ENCODE peak calls at places on chromosomes 12 and 14, in five cellular contexts. G, X, J, H and F are unnamed samples. For H3K4me1, the result is how much of the 10 kb centered on the place peaks cover.

GRCh38 chr12:91180577-91180976 is 2.0 kb downstream of the DCN start:
- DNase-seq in H (peak), X (no peak), G (no peak), J (no peak), F (no peak)

GRCh38 chr12:57229041-57229633 is 374 bp upstream of the SHMT2 start:
- DNase-seq in G (no peak), J (no peak), H (no peak), X (no peak), F (no peak)

GRCh38 chr12:62205348-62205747 is 54.9 kb upstream of the USP15 start:
- DNase-seq in G (no peak), H (no peak), X (no peak), J (no peak), F (no peak)

GRCh38 chr12:122830517-122831214 is 4.6 kb upstream of the HIP1R start:
- DNase-seq in H (peak), X (no peak), J (no peak), G (peak), F (no peak)

GRCh38 chr12:132489078-132489601 is 811 bp upstream of the FBRSL1 start:
- DNase-seq in J (peak), G (no peak), X (peak), H (no peak), F (peak)

GRCh38 chr12:92094751-92095161 is 50.9 kb downstream of the BTG1 start:
- DNase-seq in H (peak), G (no peak), X (no peak), J (no peak), F (no peak)

GRCh38 chr12:4959381-4959780 is 49.7 kb downstream of the KCNA1 start:
- DNase-seq in H (no peak), J (no peak), X (no peak), G (no peak), F (no peak)

GRCh38 chr12:7093892-7094291 is 1.6 kb upstream of the C1R start:
- DNase-seq in G (no peak), J (no peak), H (no peak), X (no peak), F (no peak)

GRCh38 chr12:49616533-49617219 is 6.7 kb upstream of the PRPF40B start:
- DNase-seq in H (no peak), G (no peak), X (no peak), J (no peak), F (no peak)

GRCh38 chr12:13606290-13606689 is 375.1 kb downstream of the GRIN2B start:
- DNase-seq in G (no peak), J (no peak), H (no peak), X (no peak), F (no peak)

DNA sequence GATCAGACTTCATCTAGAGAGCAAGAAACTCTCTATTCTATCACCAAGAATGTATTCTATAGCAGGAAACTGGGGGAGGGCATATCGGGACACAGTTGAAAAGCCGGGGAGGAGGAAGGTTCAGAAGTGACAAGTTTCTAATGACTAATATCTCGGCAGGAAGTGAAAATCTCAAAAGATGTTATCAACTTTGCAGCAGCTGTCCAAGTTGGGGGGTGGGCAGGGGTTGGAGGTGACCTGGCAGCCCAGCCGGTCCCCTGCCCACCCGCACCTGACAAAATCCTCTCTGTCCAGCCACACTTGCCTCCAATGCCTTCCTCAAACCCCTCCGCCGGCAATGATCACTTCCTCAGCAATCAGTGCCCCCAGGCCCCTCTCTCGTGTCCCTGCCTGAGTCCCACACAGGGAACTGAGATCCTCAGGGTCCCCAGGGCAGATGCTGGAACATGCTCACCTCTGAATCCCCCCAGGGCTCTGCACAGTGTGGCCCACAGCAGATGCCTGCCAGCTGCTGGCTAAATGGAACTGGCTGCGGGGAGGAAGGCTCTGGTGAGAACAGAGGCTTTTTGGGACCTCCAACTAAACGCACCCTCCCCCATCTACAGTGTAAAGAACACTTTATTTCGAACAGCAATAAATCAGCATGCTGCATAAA is 43.9 kb downstream of the CCDC88C start:
- DNase-seq in X (peak), G (no peak), H (no peak), J (no peak), F (no peak)
- H3K4me1 ChIP-seq in X (half or more), G (under half), H (under half), J (under half), F (half or more)

DNA sequence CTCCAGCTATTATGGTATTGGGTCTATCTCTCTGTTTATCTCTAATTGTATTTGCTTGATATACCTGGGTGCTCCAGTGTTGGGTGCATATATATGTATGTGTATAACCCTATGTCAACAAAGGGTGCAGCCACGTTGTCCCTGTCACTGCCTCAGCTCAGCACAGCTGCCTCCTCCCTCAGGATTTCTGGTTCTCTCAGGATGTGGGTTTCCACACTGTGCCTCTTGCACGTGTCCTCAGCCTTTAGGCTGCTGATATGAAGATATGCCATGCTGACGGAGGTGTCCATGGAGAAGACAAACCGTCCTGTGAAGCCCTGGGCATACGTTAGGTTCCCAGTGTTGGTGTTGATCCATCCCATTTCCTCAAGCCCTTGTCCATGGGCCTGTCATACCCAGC is 791.2 kb downstream of the TMEM121 start:
- DNase-seq in J (no peak), G (no peak), X (no peak), H (no peak), F (no peak)
- H3K27ac ChIP-seq in J (no peak), G (no peak), X (no peak), H (no peak), F (no peak)

GRCh38 chr14:91599966-91600365 is 89.9 kb upstream of the PPP4R3A start:
- DNase-seq in X (no peak), G (no peak), J (no peak), H (no peak), F (no peak)
- H3K4me1 ChIP-seq in X (under half), G (under half), J (under half), H (under half), F (under half)

DNA sequence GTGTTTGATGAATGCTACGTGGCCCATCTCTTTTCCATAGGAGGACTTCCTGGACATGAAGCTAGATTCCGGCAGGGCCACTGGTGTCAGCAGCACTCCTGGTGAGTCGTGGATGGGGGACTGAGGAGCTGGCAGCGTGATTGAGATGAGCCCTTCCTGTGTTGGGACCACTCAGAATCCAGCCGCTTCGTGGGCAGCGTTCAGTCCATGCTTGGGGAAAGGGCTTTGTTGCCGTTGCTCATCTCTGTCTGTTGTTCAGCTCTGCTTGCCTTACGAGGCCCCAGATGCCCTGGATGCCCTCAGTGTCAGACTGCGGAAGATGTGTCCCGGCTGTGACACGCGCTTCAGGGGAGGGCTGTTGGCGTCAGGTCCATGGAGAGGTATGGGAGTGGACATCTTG is 127.1 kb upstream of the RTL1 start:
- DNase-seq in J (no peak), G (no peak), X (peak), H (no peak), F (peak)
- H3K27ac ChIP-seq in J (no peak), G (no peak), X (no peak), H (no peak), F (no peak)

DNA sequence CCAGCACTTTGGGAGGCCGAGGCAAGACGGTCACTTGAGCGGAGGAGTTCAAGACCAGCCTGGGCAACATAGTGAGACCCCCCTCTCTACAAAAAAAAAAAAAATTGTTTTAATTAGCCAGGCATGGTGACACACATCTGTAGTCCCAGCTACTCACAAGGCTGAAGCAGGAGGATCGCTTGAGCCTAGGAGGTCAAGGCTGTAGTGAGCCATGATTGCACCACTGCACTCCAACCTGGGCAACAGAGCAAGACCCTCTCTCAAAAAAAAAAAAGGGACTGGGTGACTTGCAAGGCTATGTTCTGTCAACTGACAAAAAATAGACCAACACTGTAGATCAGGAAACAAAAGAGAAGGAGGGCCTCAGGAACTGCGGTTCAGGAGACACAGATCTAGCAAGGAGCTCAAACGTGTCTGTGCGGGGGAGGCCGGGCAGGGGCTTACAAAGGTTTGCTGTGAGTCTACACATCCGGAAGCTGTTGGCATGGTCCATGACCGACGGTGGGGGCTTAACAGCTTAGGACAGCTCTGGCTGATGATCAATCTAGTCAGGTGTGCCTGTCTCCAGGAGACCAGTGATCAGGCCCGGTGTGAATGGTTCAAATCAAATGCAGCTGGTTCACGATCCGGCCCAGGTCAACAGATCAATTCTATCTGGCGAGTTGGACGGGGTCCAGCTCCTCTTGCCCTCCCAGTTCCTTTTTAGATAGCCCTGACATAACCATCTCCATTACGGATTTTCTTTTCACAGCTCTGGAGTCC is 31.7 kb upstream of the INF2 start:
- DNase-seq in H (no peak), J (no peak), G (no peak), X (no peak), F (no peak)
- H3K4me1 ChIP-seq in H (under half), J (under half), G (under half), X (under half), F (under half)

GRCh38 chr12:38689704-38690103 is 215.7 kb downstream of the CPNE8 start:
- DNase-seq in H (peak), X (no peak), J (no peak), G (no peak), F (no peak)

GRCh38 chr12:38691164-38691563 is 214.2 kb downstream of the CPNE8 start:
- DNase-seq in H (peak), J (no peak), G (no peak), X (no peak), F (no peak)

GRCh38 chr12:38697290-38697689 is 208.1 kb downstream of the CPNE8 start:
- DNase-seq in J (no peak), H (no peak), G (no peak), X (no peak), F (no peak)

GRCh38 chr12:38695057-38695456 is 210.3 kb downstream of the CPNE8 start:
- DNase-seq in J (no peak), H (no peak), X (no peak), G (no peak), F (no peak)
- H3K27ac ChIP-seq in J (no peak), H (no peak), X (no peak), G (no peak), F (no peak)

DNA sequence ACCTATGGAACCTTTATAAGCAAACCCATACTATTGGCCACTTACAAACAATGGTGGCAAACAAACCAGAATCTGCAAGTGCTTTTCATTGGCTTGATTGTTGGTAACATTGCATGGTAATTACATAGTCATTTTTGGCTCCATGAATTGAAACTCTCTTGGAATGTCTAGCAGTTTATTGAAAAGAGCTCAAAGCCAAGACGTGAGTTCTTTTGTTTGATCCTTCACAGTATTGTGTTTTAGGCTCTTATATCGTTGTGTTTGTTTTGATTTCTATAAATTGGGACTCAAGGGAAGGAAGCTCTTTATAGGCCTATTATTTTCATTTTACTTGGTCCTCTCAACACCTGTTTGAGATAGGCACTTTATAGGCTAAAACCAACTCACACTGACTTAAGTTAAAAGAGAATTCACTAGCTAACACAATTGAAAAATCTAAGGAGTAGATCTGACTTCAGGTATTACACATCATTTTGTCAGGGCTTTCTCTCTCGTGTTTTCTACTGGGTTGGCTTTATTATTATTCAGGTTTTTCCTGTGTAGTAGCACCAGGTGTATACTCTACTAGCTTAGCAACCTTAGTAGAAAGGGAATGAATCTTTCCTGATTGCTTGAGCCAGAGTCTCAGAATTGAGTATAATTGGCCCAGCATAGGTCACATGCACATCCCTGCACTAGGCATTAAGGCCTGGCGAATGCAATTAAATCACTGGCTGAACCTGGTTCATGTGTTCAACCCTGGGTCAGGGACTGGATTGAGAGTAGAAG is 341.4 kb downstream of the RAD51B start:
- DNase-seq in G (no peak), J (no peak), H (no peak), X (no peak), F (no peak)
- H3K4me1 ChIP-seq in G (half or more), J (under half), H (under half), X (under half), F (under half)